ENCODE peak calls at places on chromosomes 12 and 14, in seven cellular contexts. E, M, W, H, A, K and I are unnamed samples.
A peak's percentile ranks its signal among the peaks of the same experiment; 100 is the strongest.

GRCh38 chr14:77026930-77027537 is 1.5 kb downstream of the IRF2BPL start:
- DNase-seq in E (no peak), M (no peak), W (no peak), H (peak; percentile 69), A (no peak), K (peak; percentile 75), I (peak; percentile 78)

GRCh38 chr14:52043690-52044089 is 25.2 kb downstream of the NID2 start:
- DNase-seq in E (no peak), M (no peak), W (no peak), H (peak; percentile 60), A (no peak), K (peak; percentile 25), I (peak; percentile 39)

GRCh38 chr14:59728294-59728693 is 142.3 kb downstream of the RTN1 start:
- DNase-seq in E (no peak), M (no peak), W (no peak), H (no peak), A (no peak), K (no peak), I (no peak)

GRCh38 chr12:131065801-131066200 is 112.1 kb downstream of the ADGRD1 start:
- DNase-seq in E (no peak), M (no peak), W (no peak), H (no peak), A (no peak), K (no peak), I (no peak)

GRCh38 chr14:103185051-103186027 is 62.1 kb downstream of the TNFAIP2 start:
- DNase-seq in E (no peak), M (no peak), W (peak; percentile 5), H (peak; percentile 54), A (no peak), K (peak; percentile 51), I (peak; percentile 37)

GRCh38 chr12:79527498-79527897 is 163.3 kb downstream of the PAWR start:
- DNase-seq in E (no peak), M (no peak), W (no peak), H (peak; percentile 39), A (no peak), K (no peak), I (no peak)

GRCh38 chr12:27176765-27177164 is 67.3 kb upstream of the STK38L start:
- DNase-seq in E (no peak), M (no peak), W (no peak), H (peak; percentile 59), A (no peak), K (peak; percentile 79), I (no peak)

GRCh38 chr12:117882181-117882580 is 86.6 kb downstream of the KSR2 start:
- DNase-seq in E (no peak), M (no peak), W (no peak), H (no peak), A (no peak), K (no peak), I (no peak)

GRCh38 chr12:46304080-46304479 is 35.2 kb upstream of the SLC38A1 start:
- DNase-seq in E (no peak), M (no peak), W (no peak), H (no peak), A (no peak), K (no peak), I (no peak)

GRCh38 chr12:69897744-69898143 is 72.7 kb downstream of the MYRFL start:
- DNase-seq in E (no peak), M (no peak), W (no peak), H (no peak), A (no peak), K (no peak), I (no peak)

GRCh38 chr12:52280796-52281560 is 6.5 kb downstream of the KRT86 start:
- DNase-seq in E (peak; percentile 50), M (no peak), W (no peak), H (peak; percentile 100), A (no peak), K (no peak), I (no peak)

GRCh38 chr12:6326316-6326959 is 15.4 kb downstream of the TNFRSF1A start:
- DNase-seq in E (no peak), M (no peak), W (no peak), H (peak; percentile 85), A (no peak), K (peak; percentile 82), I (peak; percentile 34)

GRCh38 chr14:60722163-60722835 is 1.9 kb downstream of the SIX4 start:
- DNase-seq in E (peak; percentile 29), M (no peak), W (no peak), H (peak; percentile 48), A (no peak), K (peak; percentile 62), I (peak; percentile 23)

GRCh38 chr14:50379563-50379962 is 17.1 kb downstream of the CDKL1 start:
- DNase-seq in E (no peak), M (no peak), W (no peak), H (no peak), A (no peak), K (no peak), I (no peak)

GRCh38 chr14:51880810-51881580 is 20.6 kb downstream of the GNG2 start:
- DNase-seq in E (no peak), M (no peak), W (no peak), H (no peak), A (no peak), K (no peak), I (peak; percentile 70)

GRCh38 chr12:120939523-120939922 is 35.4 kb upstream of the SPPL3 start:
- DNase-seq in E (peak; percentile 64), M (no peak), W (no peak), H (no peak), A (no peak), K (peak; percentile 91), I (no peak)

GRCh38 chr12:11807453-11807852 is 158.0 kb downstream of the ETV6 start:
- DNase-seq in E (no peak), M (no peak), W (no peak), H (no peak), A (no peak), K (no peak), I (peak; percentile 30)
- H3K4me3 ChIP-seq in E (no peak overlapping the region), M (no peak overlapping the region), W (no peak overlapping the region), H (no peak overlapping the region), A (no peak overlapping the region), K (no peak overlapping the region), I (no peak overlapping the region)

GRCh38 chr12:56900583-56900982 is 33.6 kb downstream of the SDR9C7 start:
- DNase-seq in E (no peak), M (no peak), W (no peak), H (peak; percentile 79), A (no peak), K (no peak), I (no peak)
- TF ChIP-seq CTCF in E (no peak), M (no peak), W (no peak), H (no peak), A (no peak), K (no peak), I (no peak)

GRCh38 chr14:74495356-74495755 is 1.8 kb downstream of the ISCA2 start:
- DNase-seq in E (no peak), M (no peak), W (no peak), H (no peak), A (no peak), K (peak; percentile 50), I (no peak)
- H3K4me3 ChIP-seq in E (no peak overlapping the region), M (no peak overlapping the region), W (no peak overlapping the region), H (no peak overlapping the region), A (no peak overlapping the region), K (no peak overlapping the region), I (no peak overlapping the region)

GRCh38 chr12:123808167-123808566 is 46.1 kb downstream of the DNAH10 start:
- DNase-seq in E (no peak), M (no peak), W (no peak), H (peak; percentile 60), A (no peak), K (no peak), I (peak; percentile 5)
- TF ChIP-seq CTCF in E (no peak), M (peak; percentile 39), W (peak; percentile 4), H (peak; percentile 34), A (no peak), K (peak; percentile 21), I (peak; percentile 24)

GRCh38 chr14:75428230-75429104 is 645 bp downstream of the JDP2 start:
- DNase-seq in E (no peak), M (no peak), W (no peak), H (no peak), A (no peak), K (peak; percentile 55), I (peak; percentile 20)

GRCh38 chr14:75430526-75430925 is 2.7 kb downstream of the JDP2 start:
- DNase-seq in E (peak; percentile 70), M (peak; percentile 71), W (no peak), H (no peak), A (no peak), K (no peak), I (no peak)

GRCh38 chr14:75431011-75431410 is 3.2 kb downstream of the JDP2 start:
- DNase-seq in E (no peak), M (no peak), W (no peak), H (no peak), A (no peak), K (no peak), I (no peak)

GRCh38 chr14:75429562-75429961 is 1.7 kb downstream of the JDP2 start:
- DNase-seq in E (no peak), M (no peak), W (no peak), H (no peak), A (no peak), K (no peak), I (no peak)

GRCh38 chr14:75430106-75430505 is 2.3 kb downstream of the JDP2 start:
- DNase-seq in E (peak; percentile 73), M (no peak), W (no peak), H (no peak), A (no peak), K (peak; percentile 29), I (no peak)
- H3K4me3 ChIP-seq in E (peak overlapping the region; percentile 63), M (no peak overlapping the region), W (no peak overlapping the region), H (peak overlapping the region; percentile 83), A (peak overlapping the region; percentile 79), K (peak overlapping the region; percentile 25), I (no peak overlapping the region)

DNA sequence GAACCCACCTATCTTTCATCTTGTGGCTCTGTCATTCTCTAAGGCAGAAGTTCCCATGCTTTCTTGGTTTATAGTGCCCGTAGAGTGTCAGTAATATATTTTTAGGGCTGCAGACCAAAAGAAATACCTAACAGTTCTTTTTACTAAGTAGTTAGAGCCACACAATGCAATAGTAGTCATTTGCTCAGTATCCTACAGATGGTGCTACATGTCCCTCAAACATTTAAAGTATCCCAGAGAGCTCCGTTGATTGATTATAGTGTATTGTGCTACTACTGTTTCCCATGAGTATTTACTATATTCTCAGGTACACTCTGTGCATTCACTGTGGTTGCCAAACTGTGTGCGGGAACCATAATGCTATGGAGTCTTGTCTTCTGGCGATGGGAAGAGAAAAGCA is 4.7 kb upstream of the PLBD1 start:
- DNase-seq in E (no peak), M (no peak), W (no peak), H (no peak), A (no peak), K (no peak), I (peak; percentile 11)
- TF ChIP-seq CTCF in E (no peak), M (peak; percentile 15), W (peak; percentile 31), H (no peak), A (no peak), K (no peak), I (peak; percentile 10)